ENCODE peak calls at places on chromosomes 2 and 18, in five cellular contexts. J is GM06990; E is HCT116; M is GM12891; F is CD8-positive, alpha-beta memory T cell. S is an unnamed sample.

GRCh38 chr18:62187543-62188378 is 706 bp downstream of the RELCH start:
- DNase-seq in M (no peak), J (no peak), F (no peak), E (no peak), S (peak; percentile 31)

GRCh38 chr2:2743164-2743571 is 412.1 kb upstream of the MYT1L start:
- DNase-seq in F (no peak), M (no peak), E (no peak), J (no peak), S (no peak)

GRCh38 chr2:177673602-177674595 is 281.3 kb downstream of the AGPS start:
- DNase-seq in J (no peak), F (no peak), E (no peak), M (no peak), S (peak; percentile 4)

GRCh38 chr2:195675783-195676427 is 18.9 kb downstream of the SLC39A10 start:
- DNase-seq in M (no peak), E (no peak), J (no peak), F (no peak), S (no peak)

GRCh38 chr18:68843467-68844089 is 45.7 kb downstream of the CCDC102B start:
- DNase-seq in M (no peak), J (no peak), F (no peak), E (no peak), S (no peak)

GRCh38 chr2:73337828-73338227 is 44.5 kb upstream of the EGR4 start:
- DNase-seq in M (no peak), F (no peak), J (no peak), E (no peak), S (no peak)

GRCh38 chr2:15050483-15050882 is 418.0 kb downstream of the LRATD1 start:
- DNase-seq in F (no peak), E (no peak), M (no peak), J (no peak), S (no peak)

GRCh38 chr18:31954349-31954748 is 11.4 kb upstream of the TRAPPC8 start:
- DNase-seq in M (no peak), E (no peak), F (no peak), J (no peak), S (peak; percentile 44)

GRCh38 chr2:69943000-69943840 is 18.2 kb downstream of the ASPRV1 start:
- DNase-seq in E (no peak), M (no peak), J (no peak), F (no peak), S (no peak)